ENCODE peak calls at places on chromosomes 4 and X, in seven cellular contexts. W is HCT116; G is prostate gland; C is ascending aorta; U is PC-9; K is sigmoid colon; I is CD8-positive, alpha-beta T cell. H is an unnamed sample.

GRCh38 chrX:74445099-74445498 is 23.8 kb downstream of the SLC16A2 start:
- DNase-seq in W (no peak), G (no peak), C (no peak), U (no peak), K (no peak), I (no peak), H (no peak)

GRCh38 chrX:45622538-45622937 is 421.9 kb upstream of the DIPK2B start:
- DNase-seq in W (no peak), G (no peak), C (no peak), U (no peak), K (no peak), I (no peak), H (no peak)

GRCh38 chr4:41535911-41536361 is 2.0 kb upstream of the LIMCH1 start:
- DNase-seq in W (no peak), G (no peak), C (no peak), U (no peak), K (no peak), I (no peak), H (no peak)

GRCh38 chr4:6779667-6780565 is 2.6 kb upstream of the KIAA0232 start:
- DNase-seq in W (no peak), G (no peak), C (no peak), U (peak), K (no peak), I (no peak), H (peak)

GRCh38 chrX:37349131-37350033 is at the start of gene PRRG1:
- DNase-seq in W (peak), G (peak), C (no peak), U (peak), K (peak), I (no peak), H (no peak)

GRCh38 chr4:80186666-80187065 is 10.6 kb upstream of the PRDM8 start:
- DNase-seq in W (no peak), G (no peak), C (no peak), U (no peak), K (no peak), I (no peak), H (no peak)

GRCh38 chr4:142708231-142708630 is 137.9 kb downstream of the INPP4B start:
- DNase-seq in W (no peak), G (no peak), C (no peak), U (no peak), K (no peak), I (no peak), H (no peak)

GRCh38 chr4:39883645-39884044 is 94.1 kb downstream of the PDS5A start:
- DNase-seq in W (no peak), G (no peak), C (no peak), U (no peak), K (no peak), I (no peak), H (no peak)

GRCh38 chrX:103554687-103555417 is 30.5 kb upstream of the TCEAL4 start:
- DNase-seq in W (no peak), G (peak), C (no peak), U (peak), K (peak), I (peak), H (peak)

GRCh38 chr4:172657112-172657511 is 511.5 kb upstream of the GALNT7 start:
- DNase-seq in W (no peak), G (no peak), C (no peak), U (no peak), K (no peak), I (no peak), H (no peak)

GRCh38 chrX:155259752-155260151 is 4.5 kb downstream of the RAB39B start:
- DNase-seq in W (no peak), G (no peak), C (no peak), U (no peak), K (no peak), I (no peak), H (no peak)

GRCh38 chr4:129164243-129164642 is 68.3 kb downstream of the C4orf33 start:
- DNase-seq in W (no peak), G (no peak), C (no peak), U (no peak), K (no peak), I (no peak), H (no peak)

GRCh38 chr4:109298279-109299010 is 4.0 kb downstream of the COL25A1 start:
- DNase-seq in W (peak), G (no peak), C (no peak), U (no peak), K (no peak), I (no peak), H (no peak)

GRCh38 chrX:15203694-15204093 is 66.2 kb downstream of the ASB9 start:
- DNase-seq in W (no peak), G (no peak), C (no peak), U (no peak), K (no peak), I (no peak), H (no peak)

GRCh38 chr4:4837921-4838601 is 21.4 kb upstream of the MSX1 start:
- DNase-seq in W (no peak), G (no peak), C (no peak), U (no peak), K (no peak), I (no peak), H (no peak)

GRCh38 chrX:153766871-153767673 is 3.0 kb downstream of the PLXNB3 start:
- DNase-seq in W (no peak), G (no peak), C (peak), U (no peak), K (peak), I (no peak), H (no peak)

GRCh38 chrX:19121898-19122640 is at the start of gene ADGRG2:
- DNase-seq in W (no peak), G (peak), C (no peak), U (no peak), K (no peak), I (no peak), H (no peak)

GRCh38 chr4:158211288-158211687 is 1.0 kb downstream of the TMEM144 start:
- DNase-seq in W (no peak), G (no peak), C (no peak), U (no peak), K (no peak), I (no peak), H (no peak)

GRCh38 chr4:3059090-3059428 is 15.3 kb downstream of the HTT-AS start:
- DNase-seq in W (no peak), G (no peak), C (no peak), U (no peak), K (no peak), I (no peak), H (no peak)

GRCh38 chr4:168664242-168664897 is 167.5 kb downstream of the PALLD start:
- DNase-seq in W (no peak), G (no peak), C (no peak), U (no peak), K (no peak), I (no peak), H (no peak)

GRCh38 chr4:12697970-12698369 is 786.2 kb downstream of the RAB28 start:
- DNase-seq in W (no peak), G (no peak), C (no peak), U (no peak), K (no peak), I (no peak), H (no peak)

GRCh38 chr4:26648260-26648659 is 64.4 kb downstream of the TBC1D19 start:
- DNase-seq in W (no peak), G (no peak), C (no peak), U (no peak), K (no peak), I (no peak), H (no peak)

GRCh38 chr4:139028191-139028661 is 12.6 kb downstream of the NOCT start:
- DNase-seq in W (no peak), G (no peak), C (no peak), U (no peak), K (no peak), I (no peak), H (no peak)

GRCh38 chr4:40289366-40290188 is 45.6 kb upstream of the CHRNA9 start:
- DNase-seq in W (no peak), G (no peak), C (no peak), U (no peak), K (peak), I (no peak), H (no peak)

GRCh38 chr4:18390655-18391369 is 369.3 kb upstream of the LCORL start:
- DNase-seq in W (peak), G (no peak), C (no peak), U (no peak), K (no peak), I (no peak), H (no peak)

GRCh38 chr4:120299631-120300030 is 233.0 kb upstream of the MAD2L1 start:
- DNase-seq in W (no peak), G (no peak), C (no peak), U (no peak), K (no peak), I (no peak), H (no peak)

GRCh38 chr4:139988863-139989765 is 164.9 kb downstream of the MAML3 start:
- DNase-seq in W (peak), G (no peak), C (peak), U (peak), K (peak), I (no peak), H (no peak)

GRCh38 chr4:140243345-140243753 is 89.4 kb upstream of the MAML3 start:
- DNase-seq in W (no peak), G (peak), C (no peak), U (no peak), K (no peak), I (peak), H (peak)

GRCh38 chr4:141275834-141276233 is 55.1 kb downstream of the ZNF330 start:
- DNase-seq in W (no peak), G (no peak), C (no peak), U (no peak), K (no peak), I (no peak), H (no peak)

GRCh38 chr4:1763550-1764080 is 29.5 kb upstream of the FGFR3 start:
- DNase-seq in W (no peak), G (no peak), C (no peak), U (no peak), K (no peak), I (no peak), H (no peak)

GRCh38 chr4:41346306-41347061 is 89.8 kb downstream of the UCHL1 start:
- DNase-seq in W (no peak), G (no peak), C (no peak), U (peak), K (no peak), I (no peak), H (no peak)

GRCh38 chr4:158261480-158261879 is 51.2 kb downstream of the TMEM144 start:
- DNase-seq in W (no peak), G (no peak), C (no peak), U (no peak), K (no peak), I (no peak), H (no peak)

GRCh38 chr4:95638920-95639501 is 90.2 kb upstream of the UNC5C start:
- DNase-seq in W (no peak), G (no peak), C (no peak), U (no peak), K (no peak), I (no peak), H (no peak)

GRCh38 chr4:1751919-1752283 is 30.6 kb downstream of the TACC3 start:
- DNase-seq in W (no peak), G (no peak), C (no peak), U (no peak), K (no peak), I (no peak), H (no peak)

GRCh38 chrX:63128509-63128908 is 222.6 kb downstream of the SPIN4 start:
- DNase-seq in W (peak), G (no peak), C (no peak), U (no peak), K (no peak), I (no peak), H (peak)

GRCh38 chr4:179855471-179855870 is 2387.7 kb upstream of the TENM3 start:
- DNase-seq in W (no peak), G (no peak), C (no peak), U (no peak), K (no peak), I (no peak), H (no peak)

GRCh38 chrX:128728943-128729342 is 676.7 kb upstream of the ACTRT1 start:
- DNase-seq in W (no peak), G (no peak), C (no peak), U (no peak), K (no peak), I (no peak), H (no peak)

GRCh38 chr4:155037031-155037430 is 171.4 kb upstream of the NPY2R start:
- DNase-seq in W (no peak), G (no peak), C (no peak), U (no peak), K (no peak), I (no peak), H (no peak)

GRCh38 chr4:155039162-155039561 is 169.3 kb upstream of the NPY2R start:
- DNase-seq in W (no peak), G (no peak), C (no peak), U (no peak), K (no peak), I (no peak), H (no peak)

GRCh38 chr4:155038459-155038858 is 170.0 kb upstream of the NPY2R start:
- DNase-seq in W (no peak), G (no peak), C (no peak), U (no peak), K (no peak), I (no peak), H (no peak)

GRCh38 chr4:155032521-155033229 is 175.8 kb upstream of the NPY2R start:
- DNase-seq in W (no peak), G (no peak), C (no peak), U (no peak), K (no peak), I (no peak), H (no peak)

GRCh38 chr4:155033604-155034003 is 174.8 kb upstream of the NPY2R start:
- DNase-seq in W (no peak), G (no peak), C (no peak), U (no peak), K (no peak), I (no peak), H (no peak)
- TF ChIP-seq CTCF in W (no peak), G (no peak), C (no peak), U (no peak), K (no peak), I (no peak), H (no peak)

GRCh38 chrX:131821945-131822622 is 201.0 kb upstream of the STK26 start:
- DNase-seq in W (no peak), G (no peak), C (peak), U (no peak), K (peak), I (peak), H (no peak)
- H3K27ac ChIP-seq in W (no peak), G (no peak), C (peak), U (no peak), K (no peak), I (no peak), H (peak)

GRCh38 chrX:9902651-9903050 is 64.5 kb upstream of the CLDN34 start:
- DNase-seq in W (no peak), G (peak), C (no peak), U (no peak), K (no peak), I (no peak), H (no peak)

GRCh38 chrX:9905288-9905687 is 61.9 kb upstream of the CLDN34 start:
- DNase-seq in W (no peak), G (no peak), C (no peak), U (no peak), K (no peak), I (no peak), H (no peak)

GRCh38 chrX:9897761-9898161 is 69.4 kb upstream of the CLDN34 start:
- DNase-seq in W (no peak), G (no peak), C (no peak), U (no peak), K (no peak), I (no peak), H (no peak)

GRCh38 chrX:9895225-9895912 is 71.8 kb upstream of the CLDN34 start:
- DNase-seq in W (no peak), G (no peak), C (no peak), U (no peak), K (no peak), I (no peak), H (no peak)

GRCh38 chrX:9899640-9900075 is 67.5 kb upstream of the CLDN34 start:
- DNase-seq in W (no peak), G (no peak), C (no peak), U (no peak), K (peak), I (no peak), H (no peak)
- TF ChIP-seq CTCF in W (no peak), G (no peak), C (no peak), U (no peak), K (no peak), I (no peak), H (no peak)

GRCh38 chr4:8225704-8226443 is 26.8 kb downstream of the SH3TC1 start:
- DNase-seq in W (no peak), G (no peak), C (no peak), U (no peak), K (no peak), I (no peak), H (no peak)

GRCh38 chr4:8229341-8229975 is 30.4 kb downstream of the SH3TC1 start:
- DNase-seq in W (no peak), G (no peak), C (no peak), U (no peak), K (no peak), I (peak), H (no peak)

GRCh38 chr4:8228319-8229250 is 29.5 kb downstream of the SH3TC1 start:
- DNase-seq in W (no peak), G (peak), C (no peak), U (peak), K (peak), I (peak), H (peak)

GRCh38 chr4:8227201-8227770 is 28.2 kb downstream of the SH3TC1 start:
- DNase-seq in W (no peak), G (no peak), C (no peak), U (no peak), K (no peak), I (no peak), H (no peak)

DNA sequence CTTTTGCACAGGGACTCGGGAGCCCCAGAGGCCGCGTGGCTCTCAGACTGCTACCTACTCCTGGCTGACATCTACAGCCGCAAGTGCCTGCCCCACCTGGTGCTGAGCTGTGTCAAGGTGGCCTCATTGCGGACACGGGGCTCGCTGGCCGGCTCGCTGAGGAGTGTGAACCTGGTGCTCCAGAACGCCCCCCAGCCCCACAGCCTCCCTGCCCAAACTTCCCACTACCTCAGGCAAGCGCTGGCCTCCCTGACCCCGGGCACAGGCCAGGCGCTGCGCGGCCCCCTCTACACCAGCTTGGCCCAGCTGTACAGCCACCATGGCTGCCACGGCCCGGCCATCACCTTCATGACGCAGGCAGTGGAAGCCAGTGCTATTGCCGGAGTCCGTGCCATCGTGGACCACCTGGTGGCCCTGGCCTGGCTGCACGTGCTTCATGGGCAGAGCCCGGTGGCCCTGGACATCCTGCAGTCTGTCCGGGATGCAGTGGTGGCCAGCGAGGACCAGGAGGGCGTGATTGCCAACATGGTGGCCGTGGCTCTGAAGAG is 28.8 kb downstream of the SH3TC1 start:
- DNase-seq in W (no peak), G (no peak), C (no peak), U (no peak), K (no peak), I (no peak), H (no peak)
- H3K27ac ChIP-seq in W (peak), G (peak), C (no peak), U (peak), K (no peak), I (no peak), H (peak)

DNA sequence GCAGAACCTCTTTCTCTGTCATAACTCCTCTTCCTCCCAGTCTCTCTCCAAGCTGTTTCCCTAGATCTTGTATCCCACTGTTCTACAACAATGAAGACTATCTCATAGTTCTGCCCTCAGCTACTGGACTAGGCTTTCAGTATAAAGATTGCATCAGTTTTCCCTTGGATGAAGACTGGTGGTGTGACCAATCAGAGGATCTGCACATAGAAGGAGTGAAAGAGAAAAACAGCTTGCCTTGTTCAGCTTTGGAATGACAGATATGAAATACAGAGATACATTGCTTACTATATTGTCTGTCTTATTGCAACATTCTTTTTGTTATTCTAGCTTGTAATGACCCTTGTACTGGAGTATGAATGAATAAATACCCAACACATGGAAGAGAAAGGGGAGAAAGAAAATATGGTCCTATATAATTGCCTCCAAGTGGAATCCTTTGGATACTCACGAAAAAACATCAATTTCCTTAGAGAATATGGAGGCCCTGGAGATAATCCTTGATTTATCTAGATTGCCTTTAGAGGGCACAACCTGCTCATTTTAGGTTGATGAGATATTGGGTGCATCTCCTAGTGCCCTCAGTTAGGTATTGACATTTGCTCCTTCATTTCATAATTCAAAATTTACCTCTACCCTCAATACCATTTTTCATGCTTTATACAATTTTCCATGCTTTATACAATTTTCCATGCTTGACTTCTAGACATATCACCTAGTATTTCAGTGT is 395.8 kb downstream of the NAF1 start:
- DNase-seq in W (no peak), G (no peak), C (no peak), U (no peak), K (no peak), I (no peak), H (no peak)
- TF ChIP-seq CTCF in W (no peak), G (no peak), C (no peak), U (no peak), K (no peak), I (no peak), H (no peak)

GRCh38 chrX:110045988-110046387 is 43.1 kb downstream of the TMEM164 start:
- DNase-seq in W (no peak), G (no peak), C (no peak), U (no peak), K (no peak), I (no peak), H (no peak)

GRCh38 chrX:110045421-110045820 is 42.5 kb downstream of the TMEM164 start:
- DNase-seq in W (no peak), G (no peak), C (no peak), U (no peak), K (no peak), I (no peak), H (no peak)

GRCh38 chrX:110041980-110042379 is 39.1 kb downstream of the TMEM164 start:
- DNase-seq in W (no peak), G (no peak), C (no peak), U (no peak), K (no peak), I (no peak), H (peak)

GRCh38 chrX:110044531-110045249 is 41.8 kb downstream of the TMEM164 start:
- DNase-seq in W (no peak), G (no peak), C (no peak), U (no peak), K (no peak), I (no peak), H (no peak)

GRCh38 chrX:110042521-110042920 is 39.6 kb downstream of the TMEM164 start:
- DNase-seq in W (no peak), G (no peak), C (no peak), U (no peak), K (no peak), I (no peak), H (no peak)
- H3K27ac ChIP-seq in W (no peak), G (no peak), C (no peak), U (no peak), K (no peak), I (no peak), H (peak)